ENCODE peak calls at places on chromosomes 16 and 17, in nine cellular contexts. One of them, this sample, is unnamed.

GRCh38 chr16:74726736-74727135 is 26.1 kb upstream of the MLKL start:
- DNase-seq in heart right ventricle: no peak
- DNase-seq in transverse colon: peak
- DNase-seq in GM12865: peak
- DNase-seq in cardiac muscle cell: no peak
- DNase-seq in ovary: no peak
- DNase-seq in cardiac fibroblast: peak
- DNase-seq in heart left ventricle: no peak
- DNase-seq in psoas muscle: peak
- DNase-seq in this sample: peak

GRCh38 chr16:11956558-11956957 is 8.5 kb upstream of the TNFRSF17 start:
- DNase-seq in heart right ventricle: no peak
- DNase-seq in transverse colon: no peak
- DNase-seq in GM12865: no peak
- DNase-seq in cardiac muscle cell: no peak
- DNase-seq in ovary: no peak
- DNase-seq in cardiac fibroblast: no peak
- DNase-seq in heart left ventricle: no peak
- DNase-seq in psoas muscle: no peak
- DNase-seq in this sample: no peak

GRCh38 chr17:6831662-6832263 is at the start of gene TEKT1:
- DNase-seq in heart right ventricle: peak
- DNase-seq in transverse colon: peak
- DNase-seq in GM12865: peak
- DNase-seq in cardiac muscle cell: peak
- DNase-seq in ovary: peak
- DNase-seq in cardiac fibroblast: peak
- DNase-seq in heart left ventricle: peak
- DNase-seq in psoas muscle: peak
- DNase-seq in this sample: peak

GRCh38 chr17:21539146-21539545 is 153.2 kb upstream of the KCNJ18 start:
- DNase-seq in heart right ventricle: no peak
- DNase-seq in transverse colon: no peak
- DNase-seq in GM12865: no peak
- DNase-seq in cardiac muscle cell: no peak
- DNase-seq in ovary: no peak
- DNase-seq in cardiac fibroblast: peak
- DNase-seq in heart left ventricle: no peak
- DNase-seq in psoas muscle: no peak
- DNase-seq in this sample: peak

GRCh38 chr16:79278506-79278905 is 322.0 kb downstream of the MAF start:
- DNase-seq in heart right ventricle: no peak
- DNase-seq in transverse colon: peak
- DNase-seq in GM12865: peak
- DNase-seq in cardiac muscle cell: no peak
- DNase-seq in ovary: no peak
- DNase-seq in cardiac fibroblast: no peak
- DNase-seq in heart left ventricle: no peak
- DNase-seq in psoas muscle: no peak
- DNase-seq in this sample: no peak

GRCh38 chr16:75506567-75506966 is 11.3 kb upstream of the CHST6 start:
- DNase-seq in heart right ventricle: peak
- DNase-seq in transverse colon: peak
- DNase-seq in GM12865: no peak
- DNase-seq in cardiac muscle cell: peak
- DNase-seq in ovary: no peak
- DNase-seq in cardiac fibroblast: peak
- DNase-seq in heart left ventricle: no peak
- DNase-seq in psoas muscle: peak
- DNase-seq in this sample: peak

GRCh38 chr17:38434178-38434665 is 6.0 kb downstream of the ARHGAP23 start:
- DNase-seq in heart right ventricle: no peak
- DNase-seq in transverse colon: no peak
- DNase-seq in GM12865: no peak
- DNase-seq in cardiac muscle cell: no peak
- DNase-seq in ovary: peak
- DNase-seq in cardiac fibroblast: no peak
- DNase-seq in heart left ventricle: no peak
- DNase-seq in psoas muscle: no peak
- DNase-seq in this sample: no peak

GRCh38 chr16:53061701-53062159 is 6.9 kb downstream of the CHD9 start:
- DNase-seq in heart right ventricle: no peak
- DNase-seq in transverse colon: peak
- DNase-seq in GM12865: peak
- DNase-seq in cardiac muscle cell: no peak
- DNase-seq in ovary: no peak
- DNase-seq in cardiac fibroblast: no peak
- DNase-seq in heart left ventricle: peak
- DNase-seq in psoas muscle: no peak
- DNase-seq in this sample: no peak

GRCh38 chr17:58303981-58304734 is 23.4 kb upstream of the MPO start:
- DNase-seq in heart right ventricle: no peak
- DNase-seq in transverse colon: peak
- DNase-seq in GM12865: peak
- DNase-seq in cardiac muscle cell: peak
- DNase-seq in ovary: no peak
- DNase-seq in cardiac fibroblast: peak
- DNase-seq in heart left ventricle: peak
- DNase-seq in psoas muscle: no peak
- DNase-seq in this sample: peak

GRCh38 chr17:51015145-51015558 is 105.5 kb downstream of the SPAG9 start:
- DNase-seq in heart right ventricle: no peak
- DNase-seq in transverse colon: no peak
- DNase-seq in GM12865: peak
- DNase-seq in cardiac muscle cell: peak
- DNase-seq in ovary: no peak
- DNase-seq in cardiac fibroblast: peak
- DNase-seq in heart left ventricle: no peak
- DNase-seq in psoas muscle: no peak
- DNase-seq in this sample: peak

GRCh38 chr17:54426287-54426886 is 474.3 kb upstream of the TOM1L1 start:
- DNase-seq in heart right ventricle: no peak
- DNase-seq in transverse colon: no peak
- DNase-seq in GM12865: peak
- DNase-seq in cardiac muscle cell: no peak
- DNase-seq in ovary: no peak
- DNase-seq in cardiac fibroblast: peak
- DNase-seq in heart left ventricle: no peak
- DNase-seq in psoas muscle: no peak
- DNase-seq in this sample: peak

GRCh38 chr17:6592193-6592592 is 35.8 kb upstream of the PITPNM3 start:
- DNase-seq in heart right ventricle: no peak
- DNase-seq in transverse colon: no peak
- DNase-seq in GM12865: no peak
- DNase-seq in cardiac muscle cell: no peak
- DNase-seq in ovary: no peak
- DNase-seq in cardiac fibroblast: peak
- DNase-seq in heart left ventricle: no peak
- DNase-seq in psoas muscle: no peak
- DNase-seq in this sample: no peak

GRCh38 chr17:8870406-8871040 is 3.0 kb upstream of the PIK3R6 start:
- DNase-seq in heart right ventricle: no peak
- DNase-seq in transverse colon: no peak
- DNase-seq in GM12865: no peak
- DNase-seq in cardiac muscle cell: no peak
- DNase-seq in ovary: no peak
- DNase-seq in cardiac fibroblast: no peak
- DNase-seq in heart left ventricle: no peak
- DNase-seq in psoas muscle: no peak
- DNase-seq in this sample: no peak

GRCh38 chr16:69626256-69626655 is 60.5 kb downstream of the NFAT5 start:
- DNase-seq in heart right ventricle: no peak
- DNase-seq in transverse colon: no peak
- DNase-seq in GM12865: no peak
- DNase-seq in cardiac muscle cell: peak
- DNase-seq in ovary: no peak
- DNase-seq in cardiac fibroblast: peak
- DNase-seq in heart left ventricle: no peak
- DNase-seq in psoas muscle: no peak
- DNase-seq in this sample: peak

DNA sequence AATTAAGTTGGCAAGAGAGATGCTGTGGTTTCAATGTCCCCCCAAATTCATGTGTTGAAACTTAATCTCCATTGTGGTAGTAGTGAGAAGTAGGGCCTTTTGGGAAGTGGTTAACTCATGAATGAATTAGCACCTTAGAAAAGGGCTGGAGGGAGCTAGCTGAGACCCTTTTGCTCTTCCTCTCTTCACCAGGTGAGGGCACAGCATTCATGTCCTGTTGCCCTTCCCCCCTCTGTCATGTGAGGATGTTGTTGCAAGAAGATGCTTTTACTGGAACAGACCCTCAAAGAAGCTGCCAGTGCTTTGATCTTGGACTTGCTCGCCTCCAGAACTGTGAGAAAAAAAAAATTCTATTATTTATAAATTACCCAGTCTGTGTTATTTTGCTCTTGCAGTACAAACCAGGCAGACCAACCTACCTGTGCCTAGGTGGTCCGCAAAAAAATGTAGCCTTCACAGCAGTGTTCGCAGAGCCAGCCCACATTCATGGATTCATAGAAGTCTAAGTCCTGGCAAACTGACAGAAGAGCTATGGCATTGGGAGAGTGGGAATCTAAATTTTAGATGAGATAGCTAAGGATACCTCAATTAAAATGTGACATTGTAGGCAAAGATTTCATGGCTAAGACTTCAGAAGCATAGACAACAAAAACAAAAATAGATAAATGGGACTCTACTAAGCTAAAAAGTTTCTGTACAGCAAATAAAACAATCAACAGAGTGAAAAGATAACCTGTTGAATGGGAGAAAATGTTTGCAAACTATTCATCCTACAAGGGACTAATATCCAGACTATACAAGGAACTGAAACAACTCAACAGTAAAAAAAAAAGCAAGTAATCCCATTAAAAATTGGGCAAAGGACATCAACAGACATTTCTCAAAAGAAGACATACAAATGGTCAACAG is 32.0 kb upstream of the ABCA5 start:
- DNase-seq in heart right ventricle: no peak
- DNase-seq in transverse colon: no peak
- DNase-seq in GM12865: peak
- DNase-seq in cardiac muscle cell: no peak
- DNase-seq in ovary: no peak
- DNase-seq in cardiac fibroblast: no peak
- DNase-seq in heart left ventricle: no peak
- DNase-seq in psoas muscle: no peak
- DNase-seq in this sample: no peak
- TF ChIP-seq CTCF in heart right ventricle: no peak
- TF ChIP-seq CTCF in transverse colon: no peak
- TF ChIP-seq CTCF in GM12865: peak
- TF ChIP-seq CTCF in cardiac muscle cell: no peak
- TF ChIP-seq CTCF in ovary: no peak
- TF ChIP-seq CTCF in cardiac fibroblast: no peak
- TF ChIP-seq CTCF in heart left ventricle: no peak
- TF ChIP-seq CTCF in psoas muscle: no peak
- TF ChIP-seq CTCF in this sample: no peak

DNA sequence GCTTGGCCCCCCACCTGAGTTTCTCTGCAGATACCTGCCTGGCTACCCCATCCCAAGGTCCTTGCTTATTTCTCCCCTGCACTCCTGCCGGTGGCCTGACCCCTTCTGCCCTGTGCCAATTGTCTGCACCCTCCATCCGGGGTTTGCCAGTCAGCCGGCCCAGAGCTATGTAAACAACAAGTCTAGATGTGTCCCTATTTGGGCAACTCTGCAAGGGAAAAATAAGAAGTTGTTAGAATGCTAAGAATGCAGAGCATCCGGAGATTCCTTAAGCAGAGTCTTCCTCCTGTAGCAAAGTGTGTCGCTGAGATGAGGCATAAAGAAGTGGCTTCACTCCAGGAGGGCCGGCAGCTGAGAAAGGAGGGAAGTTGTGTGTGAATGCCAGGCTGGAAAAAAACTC is 46.6 kb downstream of the RGS9 start:
- DNase-seq in heart right ventricle: no peak
- DNase-seq in transverse colon: no peak
- DNase-seq in GM12865: no peak
- DNase-seq in cardiac muscle cell: peak
- DNase-seq in ovary: no peak
- DNase-seq in cardiac fibroblast: peak
- DNase-seq in heart left ventricle: no peak
- DNase-seq in psoas muscle: no peak
- DNase-seq in this sample: no peak
- H3K4me3 ChIP-seq in heart right ventricle: no peak
- H3K4me3 ChIP-seq in transverse colon: no peak
- H3K4me3 ChIP-seq in GM12865: no peak
- H3K4me3 ChIP-seq in cardiac muscle cell: no peak
- H3K4me3 ChIP-seq in ovary: no peak
- H3K4me3 ChIP-seq in cardiac fibroblast: no peak
- H3K4me3 ChIP-seq in heart left ventricle: no peak
- H3K4me3 ChIP-seq in psoas muscle: no peak
- H3K4me3 ChIP-seq in this sample: no peak

GRCh38 chr17:83076930-83077329 is 2.5 kb upstream of the METRNL start:
- DNase-seq in heart right ventricle: no peak
- DNase-seq in transverse colon: no peak
- DNase-seq in GM12865: no peak
- DNase-seq in cardiac muscle cell: no peak
- DNase-seq in ovary: no peak
- DNase-seq in cardiac fibroblast: no peak
- DNase-seq in heart left ventricle: no peak
- DNase-seq in psoas muscle: no peak
- DNase-seq in this sample: no peak
- TF ChIP-seq CTCF in heart right ventricle: no peak
- TF ChIP-seq CTCF in transverse colon: peak
- TF ChIP-seq CTCF in GM12865: no peak
- TF ChIP-seq CTCF in cardiac muscle cell: no peak
- TF ChIP-seq CTCF in ovary: no peak
- TF ChIP-seq CTCF in cardiac fibroblast: peak
- TF ChIP-seq CTCF in heart left ventricle: no peak
- TF ChIP-seq CTCF in psoas muscle: peak
- TF ChIP-seq CTCF in this sample: peak

GRCh38 chr17:43754947-43755346 is 3.6 kb downstream of the SOST start:
- DNase-seq in heart right ventricle: no peak
- DNase-seq in transverse colon: no peak
- DNase-seq in GM12865: no peak
- DNase-seq in cardiac muscle cell: no peak
- DNase-seq in ovary: no peak
- DNase-seq in cardiac fibroblast: no peak
- DNase-seq in heart left ventricle: no peak
- DNase-seq in psoas muscle: no peak
- DNase-seq in this sample: no peak

GRCh38 chr17:43756176-43756575 is 2.4 kb downstream of the SOST start:
- DNase-seq in heart right ventricle: no peak
- DNase-seq in transverse colon: no peak
- DNase-seq in GM12865: no peak
- DNase-seq in cardiac muscle cell: no peak
- DNase-seq in ovary: no peak
- DNase-seq in cardiac fibroblast: no peak
- DNase-seq in heart left ventricle: no peak
- DNase-seq in psoas muscle: no peak
- DNase-seq in this sample: no peak

GRCh38 chr17:43753488-43754129 is 5.0 kb downstream of the SOST start:
- DNase-seq in heart right ventricle: no peak
- DNase-seq in transverse colon: no peak
- DNase-seq in GM12865: peak
- DNase-seq in cardiac muscle cell: no peak
- DNase-seq in ovary: no peak
- DNase-seq in cardiac fibroblast: peak
- DNase-seq in heart left ventricle: no peak
- DNase-seq in psoas muscle: no peak
- DNase-seq in this sample: peak

GRCh38 chr17:43757171-43757660 is 1.4 kb downstream of the SOST start:
- DNase-seq in heart right ventricle: no peak
- DNase-seq in transverse colon: no peak
- DNase-seq in GM12865: no peak
- DNase-seq in cardiac muscle cell: no peak
- DNase-seq in ovary: no peak
- DNase-seq in cardiac fibroblast: no peak
- DNase-seq in heart left ventricle: no peak
- DNase-seq in psoas muscle: no peak
- DNase-seq in this sample: no peak

GRCh38 chr17:43755389-43755875 is 3.2 kb downstream of the SOST start:
- DNase-seq in heart right ventricle: no peak
- DNase-seq in transverse colon: no peak
- DNase-seq in GM12865: peak
- DNase-seq in cardiac muscle cell: peak
- DNase-seq in ovary: no peak
- DNase-seq in cardiac fibroblast: peak
- DNase-seq in heart left ventricle: no peak
- DNase-seq in psoas muscle: no peak
- DNase-seq in this sample: no peak
- H3K4me3 ChIP-seq in heart right ventricle: peak
- H3K4me3 ChIP-seq in transverse colon: peak
- H3K4me3 ChIP-seq in GM12865: no peak
- H3K4me3 ChIP-seq in cardiac muscle cell: no peak
- H3K4me3 ChIP-seq in ovary: no peak
- H3K4me3 ChIP-seq in cardiac fibroblast: no peak
- H3K4me3 ChIP-seq in heart left ventricle: peak
- H3K4me3 ChIP-seq in psoas muscle: peak
- H3K4me3 ChIP-seq in this sample: no peak

This sample was measured in fibroblast of mammary gland.